ENCODE peak calls at places on chromosomes 3 and 15, in seven cellular contexts. L is mesendoderm, P is neuronal stem cell, U is IMR-90, D is mesenchymal stem cell, B is trophoblast cell, H is H1. Z is an unnamed sample.

GRCh38 chr3:128875556-128876120 is 3.8 kb upstream of the ACAD9 start:
- DNase-seq in U (no peak), B (peak; percentile 73), H (peak; percentile 60), D (peak; percentile 41), L (peak; percentile 76), P (peak; percentile 23), Z (peak; percentile 75)

GRCh38 chr3:120284702-120285507 is at the start of gene GPR156:
- DNase-seq in B (peak; percentile 36), P (no peak), L (peak; percentile 48), D (peak; percentile 8), H (peak; percentile 67), U (no peak), Z (peak; percentile 41)

GRCh38 chr3:13426591-13426990 is 6.5 kb upstream of the NUP210 start:
- DNase-seq in B (peak; percentile 17), H (no peak), P (no peak), D (no peak), L (no peak), U (no peak), Z (no peak)

GRCh38 chr3:71589132-71589531 is 5.6 kb upstream of the FOXP1 start:
- DNase-seq in B (no peak), L (no peak), D (no peak), P (no peak), U (no peak), H (no peak), Z (no peak)

GRCh38 chr3:143648708-143649107 is 199.6 kb downstream of the SLC9A9 start:
- DNase-seq in L (peak; percentile 56), H (peak; percentile 54), P (no peak), B (peak; percentile 34), U (no peak), D (no peak), Z (peak; percentile 40)

GRCh38 chr15:67750371-67750770 is 74.9 kb upstream of the SKOR1 start:
- DNase-seq in U (no peak), D (no peak), B (peak; percentile 59), P (no peak), L (peak; percentile 37), H (no peak), Z (no peak)

GRCh38 chr3:24548278-24548677 is 53.6 kb upstream of the THRB start:
- DNase-seq in L (no peak), D (no peak), U (no peak), P (no peak), B (no peak), H (no peak), Z (no peak)

GRCh38 chr15:76196286-76196948 is 114.9 kb downstream of the ETFA start:
- DNase-seq in H (no peak), P (no peak), U (peak; percentile 89), L (peak; percentile 79), B (no peak), D (peak; percentile 93), Z (no peak)

GRCh38 chr3:48411606-48412374 is 18.1 kb downstream of the PLXNB1 start:
- DNase-seq in P (no peak), U (no peak), H (no peak), D (no peak), L (no peak), B (peak; percentile 47), Z (no peak)

GRCh38 chr15:62742409-62743171 is 300.0 kb upstream of the TPM1 start:
- DNase-seq in L (peak; percentile 74), U (peak; percentile 90), H (no peak), P (peak; percentile 67), D (peak; percentile 89), B (peak; percentile 81), Z (peak; percentile 53)

GRCh38 chr3:182837855-182838454 is 44.7 kb downstream of the ATP11B start:
- DNase-seq in D (peak; percentile 46), H (no peak), U (peak; percentile 48), P (no peak), B (peak; percentile 67), L (peak; percentile 24), Z (no peak)

GRCh38 chr3:50256978-50257890 is 11.7 kb upstream of the SEMA3B start:
- DNase-seq in H (peak; percentile 89), U (no peak), D (no peak), P (no peak), B (peak; percentile 60), L (peak; percentile 76), Z (peak; percentile 74)

GRCh38 chr15:72856549-72857040 is 73.0 kb upstream of the ADPGK start:
- DNase-seq in B (no peak), U (no peak), L (no peak), P (no peak), H (peak; percentile 32), D (no peak), Z (peak; percentile 10)

GRCh38 chr3:73674280-73674679 is 49.5 kb upstream of the PDZRN3 start:
- DNase-seq in D (peak; percentile 57), H (no peak), B (no peak), P (peak; percentile 5), U (peak; percentile 71), L (peak; percentile 37), Z (no peak)

GRCh38 chr15:73949496-73949895 is 23.2 kb downstream of the LOXL1 start:
- DNase-seq in L (no peak), D (no peak), H (no peak), B (no peak), U (no peak), P (no peak), Z (no peak)

GRCh38 chr15:89356634-89357298 is 22.1 kb upstream of the POLG start:
- DNase-seq in H (no peak), B (peak; percentile 37), U (no peak), P (no peak), L (no peak), D (no peak), Z (no peak)

GRCh38 chr3:143972155-143972494 is 502 bp downstream of the DIPK2A start:
- DNase-seq in L (no peak), H (no peak), B (no peak), D (no peak), U (no peak), P (no peak), Z (peak; percentile 53)

GRCh38 chr15:68553594-68553993 is 25.2 kb upstream of the CORO2B start:
- DNase-seq in U (no peak), B (no peak), L (no peak), P (no peak), H (no peak), D (no peak), Z (peak; percentile 21)

GRCh38 chr3:107172411-107172810 is 204.8 kb upstream of the CCDC54 start:
- DNase-seq in U (no peak), D (no peak), H (no peak), P (no peak), L (no peak), B (no peak), Z (no peak)

DNA sequence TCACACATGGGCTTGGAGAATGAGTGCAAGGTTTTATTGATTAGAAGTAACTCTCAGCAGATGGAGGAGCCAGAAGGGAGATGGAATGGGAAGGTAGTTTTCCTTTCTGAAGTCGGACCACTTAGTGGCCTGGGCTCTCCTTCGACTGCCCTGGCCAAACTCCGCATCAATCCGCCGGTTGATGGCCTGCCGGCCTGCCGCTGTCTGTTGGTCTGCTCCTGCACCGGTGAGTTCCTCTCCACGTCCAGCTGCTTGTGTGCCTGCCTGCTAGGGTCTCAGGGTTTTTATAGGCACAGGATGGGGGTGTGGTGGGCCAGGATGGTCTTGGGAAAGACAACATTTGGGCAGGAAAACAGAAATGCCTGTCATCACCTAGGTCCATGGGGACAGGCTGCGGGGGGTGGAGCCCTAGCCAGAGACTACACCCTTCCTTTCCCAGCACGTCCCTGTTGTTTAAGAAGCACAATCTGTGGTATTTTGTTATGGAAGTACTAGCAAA is 837.0 kb downstream of the PDCD6IP start:
- DNase-seq in D (no peak), H (no peak), P (no peak), U (no peak), B (no peak), L (no peak), Z (no peak)
- H3K4ac ChIP-seq in D (no peak overlapping the region), H (no peak overlapping the region), P (no peak overlapping the region), U (no peak overlapping the region), B (no peak overlapping the region), L (no peak overlapping the region), Z (no peak overlapping the region)

GRCh38 chr3:190449801-190450200 is at the start of gene TMEM207:
- DNase-seq in B (no peak), D (no peak), P (no peak), L (no peak), H (no peak), U (no peak), Z (no peak)
- H2BK5ac ChIP-seq in B (no peak within 1 kb of the TSS), D (no peak within 1 kb of the TSS), P (no peak within 1 kb of the TSS), L (no peak within 1 kb of the TSS), H (no peak within 1 kb of the TSS), U (no peak within 1 kb of the TSS), Z (no peak within 1 kb of the TSS)

DNA sequence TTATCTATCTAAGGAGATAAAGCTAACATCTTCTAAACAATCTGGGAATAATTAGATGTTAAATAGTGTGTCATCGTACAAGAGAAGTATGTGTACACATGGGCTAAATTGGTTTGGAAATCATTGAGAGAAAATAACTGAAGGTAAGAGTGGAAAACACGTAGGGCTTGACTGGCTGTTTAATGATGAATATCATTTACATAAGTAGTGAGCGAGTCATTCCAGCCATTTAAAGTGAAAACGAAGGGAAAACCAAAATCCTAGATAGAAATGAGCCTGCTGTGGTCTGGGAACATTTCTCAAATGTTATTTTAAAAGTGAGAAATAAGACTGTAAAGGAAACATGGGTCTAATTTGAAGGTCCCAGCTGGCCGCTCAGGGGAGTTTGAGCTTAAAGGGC is 41.9 kb upstream of the KCNMB2 start:
- DNase-seq in L (no peak), D (peak; percentile 26), P (no peak), U (no peak), B (no peak), H (no peak), Z (no peak)
- H3K4ac ChIP-seq in L (no peak overlapping the region), D (no peak overlapping the region), P (no peak overlapping the region), U (no peak overlapping the region), B (no peak overlapping the region), H (no peak overlapping the region), Z (no peak overlapping the region)

DNA sequence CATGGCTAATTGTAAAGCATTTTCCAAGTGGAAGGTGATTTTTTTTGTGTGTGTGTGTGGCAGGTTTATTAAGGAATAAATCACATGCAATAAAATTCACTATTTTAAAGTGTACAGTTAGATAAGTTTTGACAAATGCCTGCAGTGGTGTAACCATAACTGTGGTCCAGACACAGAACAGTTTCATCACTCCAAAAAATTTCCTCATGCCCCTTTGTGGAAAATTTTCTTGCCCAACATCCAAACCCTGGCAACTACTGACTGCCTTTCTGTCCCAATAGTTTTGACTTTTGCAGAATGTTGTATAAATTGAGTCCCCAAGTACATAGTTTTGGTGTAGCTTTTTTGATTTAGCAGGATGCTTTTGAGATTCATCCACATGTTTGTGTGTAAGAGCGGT is 135.1 kb upstream of the KLHL25 start:
- DNase-seq in D (no peak), B (no peak), L (no peak), H (no peak), U (no peak), P (no peak), Z (no peak)
- H2BK5ac ChIP-seq in D (no peak overlapping the region), B (no peak overlapping the region), L (no peak overlapping the region), H (no peak overlapping the region), U (no peak overlapping the region), P (no peak overlapping the region), Z (no peak overlapping the region)

GRCh38 chr3:1587426-1587825 is 494.6 kb downstream of the CNTN6 start:
- DNase-seq in H (no peak), U (no peak), L (no peak), B (peak; percentile 12), P (no peak), D (no peak), Z (no peak)
- H3K4ac ChIP-seq in H (no peak overlapping the region), U (no peak overlapping the region), L (no peak overlapping the region), B (no peak overlapping the region), P (no peak overlapping the region), D (no peak overlapping the region), Z (no peak overlapping the region)

DNA sequence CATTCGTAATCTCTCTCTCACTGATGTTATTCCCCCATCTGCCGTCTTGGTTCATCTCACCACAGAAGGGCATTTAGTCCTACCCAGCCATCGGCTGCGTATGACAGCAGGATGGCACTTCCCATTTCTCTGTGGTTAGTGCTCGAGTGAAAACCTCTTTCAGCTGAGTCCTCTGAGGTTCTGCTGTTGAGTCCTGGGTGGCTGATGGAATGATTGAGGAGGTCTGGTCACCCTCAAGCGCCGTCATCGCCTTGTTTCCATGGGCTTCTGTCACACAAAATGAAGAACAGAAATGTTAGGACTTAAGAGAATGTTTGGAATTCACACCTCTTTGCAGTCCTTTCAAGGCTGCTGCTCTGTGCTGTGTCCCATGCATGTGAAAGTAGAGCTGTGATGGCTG is 9.4 kb upstream of the SACM1L start:
- DNase-seq in U (no peak), B (peak; percentile 59), L (peak; percentile 98), H (no peak), D (no peak), P (no peak), Z (no peak)
- H2BK5ac ChIP-seq in U (no peak overlapping the region), B (peak overlapping the region; percentile 5), L (no peak overlapping the region), H (no peak overlapping the region), D (no peak overlapping the region), P (no peak overlapping the region), Z (no peak overlapping the region)